ENCODE peak calls at places on chromosomes 11 and 22, in six cellular contexts. W, O, D, C, T and M are unnamed samples.

GRCh38 chr11:95596011-95596489 is 193.5 kb downstream of the FAM76B start:
- DNase-seq in W (no peak), T (no peak), D (no peak), O (no peak), C (no peak), M (no peak)

GRCh38 chr11:125381499-125381898 is 114.6 kb downstream of the FEZ1 start:
- DNase-seq in C (no peak), O (no peak), W (no peak), T (no peak), D (no peak), M (no peak)

GRCh38 chr11:46680164-46680760 is 20.2 kb downstream of the ARHGAP1 start:
- DNase-seq in O (no peak), T (no peak), C (no peak), W (no peak), D (no peak), M (no peak)

GRCh38 chr11:117145393-117145761 is 1.3 kb downstream of the PAFAH1B2 start:
- DNase-seq in W (peak; percentile 56), D (no peak), O (peak; percentile 24), T (no peak), C (peak; percentile 42), M (no peak)

GRCh38 chr11:65932558-65932919 is 12.7 kb upstream of the TSGA10IP start:
- DNase-seq in D (no peak), T (no peak), O (peak; percentile 42), C (peak; percentile 61), W (no peak), M (no peak)

GRCh38 chr22:19085233-19086043 is 36.8 kb downstream of the DGCR2 start:
- DNase-seq in C (peak; percentile 54), W (no peak), T (no peak), O (peak; percentile 51), D (no peak), M (no peak)

GRCh38 chr11:128465946-128466688 is 121.2 kb downstream of the ETS1 start:
- DNase-seq in W (no peak), D (no peak), O (no peak), T (no peak), C (no peak), M (no peak)

GRCh38 chr11:116309446-116309845 is 463.3 kb downstream of the BUD13 start:
- DNase-seq in T (no peak), O (no peak), W (no peak), C (no peak), D (no peak), M (no peak)

GRCh38 chr11:72587696-72588095 is 86.5 kb downstream of the PDE2A start:
- DNase-seq in W (no peak), D (no peak), O (no peak), C (no peak), T (peak; percentile 2), M (no peak)

GRCh38 chr22:39474351-39474991 is 17.7 kb downstream of the MGAT3 start:
- DNase-seq in D (no peak), O (no peak), W (no peak), T (no peak), C (no peak), M (no peak)

GRCh38 chr11:66844496-66845142 is 1.4 kb downstream of the RCE1 start:
- DNase-seq in T (peak; percentile 36), D (no peak), W (no peak), C (no peak), O (no peak), M (peak; percentile 47)

GRCh38 chr11:18393581-18394299 is 623 bp upstream of the LDHA start:
- DNase-seq in T (no peak), W (no peak), D (no peak), C (no peak), O (no peak), M (no peak)

GRCh38 chr11:5600374-5600851 is 4.0 kb downstream of the TRIM6 start:
- DNase-seq in O (peak; percentile 72), W (peak; percentile 62), D (no peak), T (peak; percentile 69), C (peak; percentile 45), M (peak; percentile 80)

GRCh38 chr11:65489706-65490310 is 9.0 kb upstream of the MALAT1 start:
- DNase-seq in W (peak; percentile 73), O (no peak), D (no peak), T (no peak), C (no peak), M (no peak)

GRCh38 chr11:10064828-10065227 is 229.2 kb downstream of the SBF2 start:
- DNase-seq in T (no peak), C (no peak), D (no peak), O (no peak), W (no peak), M (no peak)

GRCh38 chr11:67500818-67501584 is 4.2 kb downstream of the PITPNM1 start:
- DNase-seq in D (no peak), O (no peak), W (no peak), T (no peak), C (no peak), M (no peak)

GRCh38 chr11:44797886-44798683 is 71.3 kb downstream of the TSPAN18 start:
- DNase-seq in D (no peak), T (no peak), C (no peak), W (no peak), O (no peak), M (no peak)

GRCh38 chr11:29100967-29101366 is 915.9 kb downstream of the KCNA4 start:
- DNase-seq in O (no peak), T (no peak), W (no peak), C (no peak), D (no peak), M (no peak)

GRCh38 chr11:47464479-47464878 is 15.5 kb upstream of the RAPSN start:
- DNase-seq in T (no peak), O (no peak), W (no peak), D (no peak), C (no peak), M (no peak)

GRCh38 chr11:47641585-47642098 is 717 bp downstream of the MTCH2 start:
- DNase-seq in C (no peak), W (no peak), D (no peak), O (peak; percentile 6), T (no peak), M (no peak)

DNA sequence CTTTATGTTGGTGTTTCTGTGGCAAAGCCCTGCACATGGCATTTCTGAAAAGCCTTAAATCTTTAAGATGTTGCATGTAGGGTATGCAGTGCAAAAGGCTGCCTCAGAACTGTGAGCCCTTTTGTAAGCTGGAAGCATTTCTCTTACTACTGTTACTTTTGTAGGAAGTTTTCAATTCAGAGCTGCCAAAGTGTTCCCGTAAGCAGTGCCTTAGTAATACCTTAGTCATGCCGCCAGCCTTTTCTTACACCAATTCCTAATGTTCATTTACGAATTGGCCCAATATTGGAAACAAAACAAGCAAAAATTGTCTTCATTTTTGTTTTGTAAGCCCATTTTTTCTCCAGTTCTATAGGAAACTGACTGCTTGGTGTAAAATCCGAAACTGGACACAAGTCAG is 67.4 kb upstream of the RASSF10 start:
- DNase-seq in O (no peak), T (no peak), D (no peak), W (no peak), C (no peak), M (no peak)
- H3K4me3 ChIP-seq in O (no peak overlapping the region), T (no peak overlapping the region), D (no peak overlapping the region), W (no peak overlapping the region), C (no peak overlapping the region), M (no peak overlapping the region)

GRCh38 chr11:69718147-69718546 is 14.3 kb upstream of the FGF19 start:
- DNase-seq in O (peak; percentile 77), C (peak; percentile 72), T (no peak), W (no peak), D (no peak), M (no peak)

GRCh38 chr11:69716891-69717747 is 13.3 kb upstream of the FGF19 start:
- DNase-seq in O (no peak), W (no peak), T (no peak), D (no peak), C (no peak), M (no peak)

GRCh38 chr11:69721061-69721460 is 17.2 kb upstream of the FGF19 start:
- DNase-seq in O (no peak), W (no peak), T (no peak), C (no peak), D (no peak), M (no peak)

GRCh38 chr11:69716099-69716498 is 12.3 kb upstream of the FGF19 start:
- DNase-seq in W (no peak), O (no peak), D (no peak), C (no peak), T (no peak), M (no peak)

GRCh38 chr11:69718912-69719311 is 15.1 kb upstream of the FGF19 start:
- DNase-seq in T (no peak), W (no peak), C (no peak), O (no peak), D (no peak), M (no peak)
- H3K27me3 ChIP-seq in T (no peaks in the 10 kb centered on the region), W (no peaks in the 10 kb centered on the region), C (peaks cover 35% of the 10 kb centered on the region), O (no peaks in the 10 kb centered on the region), D (peaks cover 32% of the 10 kb centered on the region), M (peaks cover 57% of the 10 kb centered on the region)

DNA sequence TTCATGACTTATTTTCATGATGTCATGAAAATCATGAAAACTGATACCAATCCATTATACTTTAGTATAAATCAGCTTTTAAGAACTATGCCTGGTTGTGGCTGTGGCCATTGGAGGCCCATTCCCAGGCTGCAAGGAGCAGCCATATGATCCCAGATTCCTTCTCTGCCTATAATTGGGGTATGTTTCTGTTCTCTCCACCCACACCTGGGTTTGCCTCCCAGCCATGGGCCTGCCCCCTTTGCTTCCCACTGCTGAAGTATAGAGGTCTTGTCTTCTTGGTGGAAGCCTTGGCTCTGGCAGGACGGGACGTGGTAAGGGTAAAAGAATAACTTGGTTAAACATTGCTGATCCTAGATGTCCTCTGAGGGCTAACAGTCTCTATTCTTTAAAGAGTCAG is 2.3 kb downstream of the MICAL2 start:
- DNase-seq in D (no peak), C (no peak), W (no peak), T (no peak), O (no peak), M (no peak)
- H3K4me3 ChIP-seq in D (peak overlapping the region; percentile 90), C (no peak overlapping the region), W (peak overlapping the region; percentile 85), T (no peak overlapping the region), O (peak overlapping the region; percentile 93), M (no peak overlapping the region)

GRCh38 chr22:36065775-36066544 is 37.3 kb upstream of the RBFOX2 start:
- DNase-seq in T (peak; percentile 92), W (peak; percentile 90), O (peak; percentile 90), D (peak; percentile 75), C (peak; percentile 83), M (peak; percentile 94)

GRCh38 chr22:36067237-36067558 is 38.6 kb upstream of the RBFOX2 start:
- DNase-seq in O (no peak), D (no peak), T (no peak), C (no peak), W (no peak), M (no peak)

GRCh38 chr22:36065462-36065774 is 36.8 kb upstream of the RBFOX2 start:
- DNase-seq in W (no peak), C (no peak), T (no peak), O (no peak), D (no peak), M (no peak)

GRCh38 chr22:36069368-36069767 is 40.7 kb upstream of the RBFOX2 start:
- DNase-seq in O (no peak), W (no peak), D (no peak), C (no peak), T (no peak), M (no peak)

DNA sequence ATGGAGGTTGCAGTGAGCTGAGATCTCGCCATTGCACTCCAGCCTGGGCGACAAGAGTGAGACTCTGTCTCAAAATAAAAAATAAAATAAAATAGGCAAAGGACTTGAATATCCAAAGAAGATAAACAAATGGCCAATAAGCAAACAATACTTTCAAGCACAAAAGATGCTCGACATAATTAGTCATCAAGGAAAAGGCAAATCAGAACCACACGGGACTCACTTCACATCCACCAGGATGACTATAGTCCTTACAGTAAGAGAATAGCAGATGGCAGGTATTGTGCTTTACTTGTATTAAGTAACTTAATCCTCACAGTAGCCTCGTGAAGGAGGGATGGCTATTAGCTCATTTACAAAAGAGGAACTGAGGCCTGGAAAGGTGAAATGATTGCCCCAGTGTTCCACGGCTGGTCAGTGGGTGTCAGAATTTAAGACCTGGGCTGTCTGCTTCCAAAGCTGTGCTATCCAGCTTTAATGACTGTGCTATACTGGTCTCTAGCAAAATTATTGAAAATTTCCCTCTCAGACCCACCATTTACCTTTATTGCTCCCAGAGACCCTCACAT is 40.2 kb upstream of the RBFOX2 start:
- DNase-seq in T (no peak), O (peak; percentile 18), C (no peak), W (no peak), D (no peak), M (no peak)
- H3K27me3 ChIP-seq in T (no peaks in the 10 kb centered on the region), O (no peaks in the 10 kb centered on the region), C (no peaks in the 10 kb centered on the region), W (no peaks in the 10 kb centered on the region), D (no peaks in the 10 kb centered on the region), M (no peaks in the 10 kb centered on the region)